ENCODE peak calls at places on chromosomes 13 and 19, in nine cellular contexts. U is C1 segment of cervical spinal cord, T is LHCN-M2, C is midbrain, F is NCI-H446 treated with DMSO at 0.1 percent for 48 hours, K is lung microvascular endothelial cell, A is A172, M is mucosa of gallbladder, N is cerebellar nuclear complex. B is an unnamed sample.

GRCh38 chr13:45370922-45371406 is 30.0 kb upstream of the TPT1 start:
- DNase-seq in U (peak), T (peak), C (peak), F (no peak), K (peak), A (peak), M (peak), N (no peak), B (peak)

GRCh38 chr13:112182251-112182650 is 115.3 kb downstream of the SOX1 start:
- DNase-seq in U (no peak), T (no peak), C (no peak), F (no peak), K (no peak), A (no peak), M (no peak), N (no peak), B (no peak)

GRCh38 chr13:30745917-30746686 is 10.8 kb downstream of the ALOX5AP start:
- DNase-seq in U (no peak), T (peak), C (no peak), F (no peak), K (peak), A (no peak), M (peak), N (no peak), B (no peak)

GRCh38 chr19:51783373-51783772 is 11.6 kb upstream of the FPR3 start:
- DNase-seq in U (no peak), T (peak), C (no peak), F (no peak), K (peak), A (no peak), M (no peak), N (no peak), B (peak)

GRCh38 chr19:35027851-35028599 is 2.2 kb upstream of the SCN1B start:
- DNase-seq in U (no peak), T (peak), C (no peak), F (no peak), K (no peak), A (no peak), M (no peak), N (no peak), B (no peak)

GRCh38 chr19:35355851-35356460 is 2.3 kb upstream of the FFAR3 start:
- DNase-seq in U (no peak), T (no peak), C (no peak), F (no peak), K (no peak), A (no peak), M (no peak), N (no peak), B (no peak)

GRCh38 chr19:44719262-44719701 is 20.3 kb downstream of the CEACAM16 start:
- DNase-seq in U (no peak), T (no peak), C (no peak), F (no peak), K (no peak), A (no peak), M (no peak), N (no peak), B (no peak)

GRCh38 chr13:49450105-49450819 is 6.2 kb downstream of the SETDB2 start:
- DNase-seq in U (no peak), T (no peak), C (no peak), F (no peak), K (no peak), A (no peak), M (no peak), N (no peak), B (no peak)

GRCh38 chr13:46861959-46862358 is 34.9 kb downstream of the HTR2A start:
- DNase-seq in U (no peak), T (no peak), C (no peak), F (no peak), K (no peak), A (no peak), M (no peak), N (no peak), B (no peak)

GRCh38 chr13:64808704-64809103 is 2421.4 kb downstream of the PCDH9 start:
- DNase-seq in U (no peak), T (no peak), C (no peak), F (no peak), K (no peak), A (no peak), M (no peak), N (no peak), B (no peak)

GRCh38 chr19:35284153-35285140 is 2.1 kb downstream of the HAMP start:
- DNase-seq in U (no peak), T (no peak), C (no peak), F (no peak), K (no peak), A (no peak), M (no peak), N (no peak), B (no peak)

GRCh38 chr19:53868892-53869804 is 1.5 kb downstream of the MYADM start:
- DNase-seq in U (peak), T (peak), C (peak), F (no peak), K (peak), A (peak), M (peak), N (no peak), B (peak)

GRCh38 chr13:100941811-100942361 is 267.3 kb upstream of the TMTC4 start:
- DNase-seq in U (no peak), T (no peak), C (no peak), F (no peak), K (no peak), A (no peak), M (no peak), N (no peak), B (peak)

GRCh38 chr19:1473056-1473400 is 6.0 kb downstream of the C19orf25 start:
- DNase-seq in U (no peak), T (no peak), C (no peak), F (no peak), K (no peak), A (no peak), M (no peak), N (no peak), B (no peak)

GRCh38 chr19:993361-993830 is 6.8 kb upstream of the GRIN3B start:
- DNase-seq in U (no peak), T (no peak), C (no peak), F (no peak), K (no peak), A (no peak), M (no peak), N (no peak), B (no peak)

GRCh38 chr13:44155422-44156293 is 218.0 kb upstream of the SERP2 start:
- DNase-seq in U (peak), T (no peak), C (peak), F (peak), K (peak), A (no peak), M (peak), N (peak), B (no peak)

GRCh38 chr19:7159105-7159933 is 89.8 kb downstream of the ZNF557 start:
- DNase-seq in U (no peak), T (peak), C (no peak), F (peak), K (no peak), A (peak), M (peak), N (peak), B (peak)

GRCh38 chr13:79407349-79407979 is 1.4 kb upstream of the RBM26 start:
- DNase-seq in U (no peak), T (no peak), C (no peak), F (no peak), K (no peak), A (no peak), M (no peak), N (no peak), B (no peak)

GRCh38 chr19:55640043-55640576 is 692 bp upstream of the ZNF580 start:
- DNase-seq in U (peak), T (peak), C (peak), F (peak), K (peak), A (no peak), M (peak), N (no peak), B (peak)

GRCh38 chr13:97848886-97849285 is 104.6 kb upstream of the IPO5 start:
- DNase-seq in U (no peak), T (no peak), C (no peak), F (no peak), K (no peak), A (no peak), M (no peak), N (no peak), B (no peak)

GRCh38 chr13:62626771-62627170 is 1211.1 kb upstream of the PCDH20 start:
- DNase-seq in U (no peak), T (no peak), C (no peak), F (no peak), K (no peak), A (no peak), M (no peak), N (no peak), B (peak)

GRCh38 chr13:97256343-97256783 is 34.2 kb downstream of the MBNL2 start:
- DNase-seq in U (no peak), T (peak), C (no peak), F (no peak), K (peak), A (peak), M (no peak), N (no peak), B (no peak)

GRCh38 chr13:20672772-20673171 is 30.7 kb upstream of the IL17D start:
- DNase-seq in U (no peak), T (no peak), C (no peak), F (no peak), K (no peak), A (no peak), M (no peak), N (no peak), B (no peak)

GRCh38 chr13:97367427-97367826 is 66.5 kb upstream of the RAP2A start:
- DNase-seq in U (peak), T (peak), C (peak), F (no peak), K (peak), A (peak), M (no peak), N (no peak), B (no peak)

GRCh38 chr13:74767031-74767430 is 632.8 kb upstream of the KLF12 start:
- DNase-seq in U (no peak), T (peak), C (no peak), F (no peak), K (no peak), A (no peak), M (no peak), N (no peak), B (peak)

GRCh38 chr19:53388904-53389303 is 6.0 kb upstream of the ZNF765 start:
- DNase-seq in U (no peak), T (peak), C (no peak), F (no peak), K (no peak), A (peak), M (no peak), N (no peak), B (no peak)